ENCODE peak calls at places on chromosomes 2 and 18, in ten cellular contexts. G is PC-3, H is hepatocyte, X is heart left ventricle, P is body of pancreas, N is AG10803, I is MCF 10A, Y is ovary, E is astrocyte of the spinal cord, R is GM13977. V is an unnamed sample.

GRCh38 chr2:43363086-43363485 is 136.7 kb upstream of the ZFP36L2 start:
- DNase-seq in P (no peak), Y (no peak), E (no peak), R (no peak), H (no peak), N (no peak), G (peak), X (no peak), I (no peak), V (no peak)

GRCh38 chr2:164737612-164738081 is 104.0 kb downstream of the COBLL1 start:
- DNase-seq in Y (peak), N (peak), P (peak), X (peak), E (peak), G (peak), H (peak), I (peak), R (peak), V (peak)

GRCh38 chr2:215982465-215982875 is 30.9 kb downstream of the MREG start:
- DNase-seq in I (peak), P (peak), R (peak), Y (no peak), X (no peak), G (peak), H (peak), N (peak), E (peak), V (peak)

GRCh38 chr2:84427235-84428138 is 31.6 kb downstream of the SUCLG1 start:
- DNase-seq in E (peak), R (no peak), N (peak), H (no peak), G (no peak), X (no peak), P (no peak), I (peak), Y (no peak), V (no peak)

GRCh38 chr2:31004252-31004651 is 134.0 kb downstream of the GALNT14 start:
- DNase-seq in N (no peak), G (no peak), P (no peak), I (peak), R (no peak), E (no peak), Y (no peak), H (no peak), X (no peak), V (no peak)

GRCh38 chr2:176699098-176699497 is 429.9 kb downstream of the MTX2 start:
- DNase-seq in N (no peak), H (no peak), X (no peak), Y (no peak), E (no peak), R (no peak), P (no peak), G (no peak), I (no peak), V (no peak)

GRCh38 chr2:73982140-73982617 is 2.5 kb upstream of the TET3 start:
- DNase-seq in G (peak), Y (no peak), I (peak), H (peak), E (no peak), X (no peak), R (no peak), N (peak), P (no peak), V (no peak)

GRCh38 chr2:100268986-100269385 is 53.3 kb downstream of the LONRF2 start:
- DNase-seq in R (no peak), Y (no peak), X (no peak), N (no peak), G (no peak), H (no peak), I (no peak), E (no peak), P (no peak), V (no peak)

GRCh38 chr18:7084766-7085080 is 32.9 kb downstream of the LAMA1 start:
- DNase-seq in E (peak), P (no peak), I (peak), N (peak), Y (no peak), X (no peak), G (no peak), R (no peak), H (no peak), V (no peak)

GRCh38 chr2:207847807-207848544 is 78.3 kb upstream of the FZD5 start:
- DNase-seq in G (peak), I (peak), H (peak), P (peak), R (no peak), N (peak), Y (no peak), E (peak), X (no peak), V (no peak)

GRCh38 chr18:50441518-50441917 is 66.7 kb downstream of the SKA1 start:
- DNase-seq in R (no peak), E (no peak), H (no peak), X (no peak), G (no peak), N (no peak), Y (no peak), I (no peak), P (no peak), V (no peak)

GRCh38 chr2:239396881-239397681 is 3.7 kb downstream of the HDAC4 start:
- DNase-seq in H (no peak), X (no peak), I (no peak), G (no peak), N (no peak), Y (no peak), R (no peak), E (no peak), P (peak), V (no peak)

GRCh38 chr18:14086459-14087231 is 45.6 kb downstream of the ZNF519 start:
- DNase-seq in X (no peak), I (peak), G (peak), H (peak), P (no peak), R (peak), N (peak), E (peak), Y (no peak), V (peak)

GRCh38 chr2:202932425-202933138 is 20.5 kb downstream of the CARF start:
- DNase-seq in R (no peak), Y (no peak), H (peak), X (no peak), G (peak), N (peak), I (peak), E (peak), P (no peak), V (no peak)

GRCh38 chr2:204491528-204491927 is 53.7 kb upstream of the PARD3B start:
- DNase-seq in E (peak), Y (no peak), R (no peak), N (peak), X (no peak), I (peak), G (peak), H (no peak), P (no peak), V (no peak)

GRCh38 chr2:72128843-72129227 is 18.8 kb downstream of the CYP26B1 start:
- DNase-seq in H (no peak), E (no peak), G (no peak), X (no peak), N (no peak), Y (no peak), I (no peak), R (no peak), P (no peak), V (no peak)

GRCh38 chr2:237682901-237683670 is 55.7 kb downstream of the LRRFIP1 start:
- DNase-seq in G (no peak), R (no peak), I (no peak), N (no peak), E (no peak), Y (no peak), P (no peak), H (no peak), X (no peak), V (no peak)

GRCh38 chr2:30862054-30862651 is 54.9 kb upstream of the CAPN13 start:
- DNase-seq in E (peak), R (peak), I (peak), H (peak), Y (peak), N (peak), G (peak), X (no peak), P (peak), V (peak)

GRCh38 chr2:173956454-173956853 is 8.7 kb downstream of the SP3 start:
- DNase-seq in G (no peak), P (no peak), R (no peak), H (no peak), E (no peak), N (no peak), Y (no peak), I (no peak), X (no peak), V (no peak)

GRCh38 chr18:31248783-31249521 is 69.0 kb upstream of the DSG1 start:
- DNase-seq in P (no peak), I (no peak), G (no peak), E (peak), N (no peak), Y (no peak), R (no peak), H (no peak), X (no peak), V (no peak)

GRCh38 chr2:180012523-180012922 is 5.4 kb upstream of the CWC22 start:
- DNase-seq in E (peak), P (no peak), H (no peak), N (peak), R (no peak), I (peak), X (no peak), G (peak), Y (no peak), V (no peak)

GRCh38 chr2:215657844-215658243 is 222.0 kb upstream of the FN1 start:
- DNase-seq in P (no peak), H (peak), N (peak), Y (no peak), G (peak), X (no peak), R (no peak), E (peak), I (peak), V (no peak)

GRCh38 chr2:13578547-13578946 is 861.8 kb downstream of the TRIB2 start:
- DNase-seq in I (no peak), X (no peak), P (no peak), G (no peak), Y (no peak), N (no peak), H (no peak), E (no peak), R (no peak), V (no peak)

GRCh38 chr2:237702439-237703397 is 75.3 kb downstream of the LRRFIP1 start:
- DNase-seq in X (peak), E (peak), Y (peak), H (peak), G (no peak), R (no peak), P (peak), I (peak), N (peak), V (no peak)

GRCh38 chr2:161825429-161825828 is 201.2 kb downstream of the SLC4A10 start:
- DNase-seq in X (no peak), N (no peak), Y (no peak), I (no peak), E (no peak), P (no peak), G (peak), R (no peak), H (no peak), V (no peak)

GRCh38 chr2:9699139-9699823 is 68.5 kb upstream of the YWHAQ start:
- DNase-seq in E (peak), P (no peak), X (no peak), I (peak), R (no peak), H (peak), N (peak), G (peak), Y (no peak), V (no peak)

GRCh38 chr2:75087726-75088125 is 111.6 kb downstream of the TACR1 start:
- DNase-seq in G (no peak), H (no peak), E (no peak), N (peak), P (no peak), R (no peak), Y (no peak), I (no peak), X (no peak), V (no peak)

GRCh38 chr18:31274915-31275314 is 43.0 kb upstream of the DSG1 start:
- DNase-seq in X (no peak), E (peak), N (no peak), P (peak), Y (no peak), I (peak), G (peak), R (no peak), H (no peak), V (no peak)

GRCh38 chr18:22813648-22814328 is 119.3 kb upstream of the RBBP8 start:
- DNase-seq in Y (no peak), X (no peak), P (peak), I (peak), R (peak), G (peak), E (peak), N (peak), H (peak), V (peak)

GRCh38 chr2:75035444-75036353 is 77.3 kb downstream of the POLE4 start:
- DNase-seq in P (no peak), Y (no peak), G (no peak), X (no peak), N (peak), H (no peak), E (no peak), R (no peak), I (peak), V (no peak)

GRCh38 chr2:225399509-225399908 is at the start of gene NYAP2:
- DNase-seq in P (peak), R (no peak), N (no peak), I (no peak), H (no peak), X (no peak), E (no peak), Y (no peak), G (no peak), V (no peak)

GRCh38 chr2:190910341-190911136 is 29.9 kb downstream of the GLS start:
- DNase-seq in N (peak), I (peak), H (no peak), P (no peak), R (no peak), G (peak), Y (no peak), X (no peak), E (peak), V (no peak)

GRCh38 chr2:23199115-23199918 is 185.7 kb upstream of the KLHL29 start:
- DNase-seq in G (peak), E (no peak), P (no peak), H (no peak), R (peak), N (peak), X (no peak), Y (no peak), I (peak), V (no peak)

GRCh38 chr2:99662761-99663341 is 173.0 kb upstream of the REV1 start:
- DNase-seq in P (peak), H (peak), Y (no peak), X (no peak), E (peak), I (peak), N (peak), G (peak), R (no peak), V (no peak)

GRCh38 chr2:84970266-84970955 is 550 bp upstream of the KCMF1 start:
- DNase-seq in Y (peak), I (peak), P (peak), N (peak), X (peak), H (peak), G (peak), E (peak), R (peak), V (peak)

GRCh38 chr2:71721669-71722068 is 268.3 kb downstream of the DYSF start:
- DNase-seq in R (no peak), G (no peak), N (peak), X (no peak), I (no peak), Y (no peak), E (no peak), P (no peak), H (no peak), V (no peak)

GRCh38 chr2:86078801-86079545 is 26.7 kb downstream of the POLR1A start:
- DNase-seq in I (peak), E (peak), Y (no peak), H (peak), R (no peak), N (peak), G (peak), P (peak), X (no peak), V (peak)

GRCh38 chr2:65409045-65409444 is 23.4 kb downstream of the SPRED2 start:
- DNase-seq in E (no peak), I (no peak), G (no peak), H (no peak), N (no peak), Y (no peak), P (no peak), X (no peak), R (no peak), V (no peak)

DNA sequence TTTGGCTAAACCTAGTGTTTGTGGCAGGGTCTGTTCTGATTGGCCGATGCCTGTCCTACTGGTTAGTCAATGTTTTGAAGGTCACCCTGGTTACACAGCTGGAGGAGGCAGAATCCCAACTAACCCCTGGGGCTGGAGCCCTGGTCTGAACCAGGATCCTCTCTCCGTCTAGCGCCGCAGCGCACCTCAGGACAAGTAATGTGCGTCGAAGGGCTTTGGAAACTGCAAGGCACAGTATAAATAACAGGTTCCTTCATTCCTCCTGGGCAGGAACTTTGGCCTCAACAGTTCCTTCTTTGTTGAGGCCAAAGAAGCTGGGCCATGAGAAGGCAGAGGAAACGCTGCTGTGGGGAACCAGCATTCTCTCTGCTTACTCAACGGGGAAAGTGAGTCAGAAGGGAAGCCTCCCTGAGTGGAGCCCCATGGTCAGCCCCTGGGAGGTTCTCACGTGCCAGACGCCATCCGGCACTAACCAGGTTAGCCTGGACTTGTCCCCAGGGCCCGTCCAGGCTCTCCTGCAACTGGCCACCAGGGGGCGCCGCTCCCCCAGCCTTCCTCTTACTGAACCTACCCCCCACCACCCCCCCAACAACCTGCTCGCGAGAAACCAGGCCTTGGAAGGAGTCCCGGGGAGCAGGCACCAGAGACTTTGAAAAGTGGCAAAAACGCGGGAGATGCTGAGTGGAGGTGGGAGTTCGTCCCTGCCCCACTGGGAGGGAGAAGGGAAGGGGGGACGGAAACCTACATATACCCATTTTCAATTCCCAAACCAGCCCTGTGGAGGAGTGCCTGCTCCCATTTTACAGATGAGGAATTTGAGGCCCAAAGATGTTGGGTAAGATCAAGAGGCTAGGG is 19.8 kb downstream of the TEX44 start:
- DNase-seq in N (peak), Y (peak), H (peak), R (peak), X (peak), I (peak), P (peak), G (peak), E (peak), V (peak)
- TF ChIP-seq CTCF in N (peak), Y (peak), H (peak), R (peak), X (peak), I (peak), P (peak), G (peak), E (peak), V (peak)

DNA sequence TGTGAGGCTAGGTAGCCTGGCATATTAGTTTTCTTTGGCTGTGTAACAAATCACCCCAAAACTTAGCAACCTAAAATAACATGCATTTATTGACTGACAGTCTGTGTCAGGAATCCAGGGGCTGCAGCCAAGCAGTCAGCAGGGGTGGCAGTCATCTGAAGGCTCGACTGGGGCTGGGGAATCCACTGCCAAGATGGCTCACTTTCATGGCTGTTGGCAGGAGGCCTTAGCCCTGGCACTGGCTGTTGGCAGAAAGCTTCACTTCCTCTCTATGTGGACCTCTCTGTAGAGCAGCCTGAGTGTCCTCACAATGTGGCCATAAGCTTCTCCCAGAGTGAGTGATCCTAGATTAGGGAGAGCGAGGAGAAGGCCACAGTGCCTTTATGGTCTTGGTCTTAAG is 78.0 kb downstream of the LTBP1 start:
- DNase-seq in N (no peak), H (no peak), X (no peak), E (no peak), I (no peak), R (no peak), G (no peak), P (no peak), Y (no peak), V (no peak)
- TF ChIP-seq CTCF in N (no peak), H (no peak), X (no peak), E (no peak), I (no peak), R (no peak), G (no peak), P (no peak), Y (no peak), V (no peak)

DNA sequence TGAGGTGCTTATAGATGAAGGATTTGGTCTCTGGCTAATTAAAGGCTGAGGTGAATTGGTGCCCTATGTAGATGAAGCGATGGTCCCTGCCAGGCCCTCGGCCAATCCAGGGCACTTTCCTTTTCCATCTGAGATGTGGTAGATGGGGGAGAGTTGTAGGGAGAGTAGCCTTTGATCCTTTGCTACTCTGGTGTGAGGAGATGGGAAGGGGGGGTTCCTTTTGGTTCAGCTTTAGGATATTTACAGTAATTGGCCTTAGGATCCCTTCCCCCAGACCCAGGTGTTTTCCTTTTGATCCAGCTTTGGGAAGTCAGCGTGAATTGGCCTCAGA is 5.4 kb upstream of the ZC3H8 start:
- DNase-seq in R (no peak), P (no peak), X (no peak), N (no peak), E (no peak), I (no peak), Y (no peak), H (no peak), G (no peak), V (no peak)
- TF ChIP-seq CTCF in R (no peak), P (no peak), X (no peak), N (no peak), E (no peak), I (no peak), Y (no peak), H (no peak), G (no peak), V (no peak)

GRCh38 chr2:52805901-52806410 is 961.6 kb upstream of the CHAC2 start:
- DNase-seq in I (no peak), G (no peak), P (no peak), R (no peak), H (no peak), Y (no peak), E (no peak), N (no peak), X (no peak), V (no peak)

GRCh38 chr2:52810460-52810859 is 957.1 kb upstream of the CHAC2 start:
- DNase-seq in N (peak), G (peak), R (peak), E (peak), P (no peak), Y (no peak), I (peak), H (peak), X (no peak), V (peak)
- TF ChIP-seq CTCF in N (peak), G (peak), R (peak), E (peak), P (peak), Y (no peak), I (peak), H (peak), X (peak), V (peak)

V was measured in GM13976.